ENCODE peak calls at places on chromosomes 13 and 19, in eight cellular contexts. W is activated CD4-positive, alpha-beta T cell treated with anti-CD3 and anti-CD28 coated beads, Interleukin-2, amount 50 U/mL, for 1 hour; Q is lung microvascular endothelial cell; N is GM23248; K is A549; B is NCI-H2081; H is T-helper 2 cell; Z is dorsolateral prefrontal cortex. U is an unnamed sample.

GRCh38 chr19:18118420-18119242 is 21.1 kb downstream of the MAST3 start:
- DNase-seq in W (no peak), Q (no peak), N (peak), K (no peak), B (no peak), H (no peak), Z (no peak), U (no peak)

GRCh38 chr13:103605546-103606326 is 539.5 kb upstream of the SLC10A2 start:
- DNase-seq in W (no peak), Q (no peak), N (no peak), K (no peak), B (no peak), H (no peak), Z (no peak), U (no peak)

GRCh38 chr19:46863818-46864629 is 3.2 kb downstream of the ARHGAP35 start:
- DNase-seq in W (no peak), Q (peak), N (peak), K (no peak), B (no peak), H (no peak), Z (no peak), U (no peak)

GRCh38 chr13:99656092-99656745 is 154.9 kb downstream of the TM9SF2 start:
- DNase-seq in W (peak), Q (peak), N (peak), K (peak), B (peak), H (peak), Z (peak), U (peak)

GRCh38 chr13:78265098-78265497 is 338.3 kb downstream of the POU4F1 start:
- DNase-seq in W (no peak), Q (no peak), N (peak), K (no peak), B (no peak), H (no peak), Z (no peak), U (no peak)

GRCh38 chr13:59823495-59823894 is 340.2 kb downstream of the DIAPH3 start:
- DNase-seq in W (no peak), Q (peak), N (peak), K (peak), B (no peak), H (no peak), Z (no peak), U (peak)

GRCh38 chr19:2586196-2586595 is 110.3 kb downstream of the GADD45B start:
- DNase-seq in W (no peak), Q (no peak), N (no peak), K (no peak), B (no peak), H (no peak), Z (no peak), U (no peak)

GRCh38 chr19:53365134-53365898 is at the start of gene ZNF525:
- DNase-seq in W (peak), Q (peak), N (peak), K (peak), B (peak), H (peak), Z (peak), U (peak)

GRCh38 chr19:42544146-42544545 is 15.9 kb upstream of the CEACAM1 start:
- DNase-seq in W (no peak), Q (no peak), N (no peak), K (no peak), B (no peak), H (no peak), Z (no peak), U (no peak)

GRCh38 chr13:24900507-24900906 is 136.5 kb downstream of the RNF17 start:
- DNase-seq in W (no peak), Q (no peak), N (no peak), K (no peak), B (no peak), H (no peak), Z (no peak), U (no peak)

GRCh38 chr13:50866817-50867640 is 23.5 kb upstream of the DLEU7 start:
- DNase-seq in W (no peak), Q (no peak), N (no peak), K (no peak), B (no peak), H (no peak), Z (no peak), U (no peak)

GRCh38 chr19:6234527-6234926 is 45.2 kb downstream of the MLLT1 start:
- DNase-seq in W (no peak), Q (no peak), N (peak), K (no peak), B (no peak), H (no peak), Z (no peak), U (no peak)

GRCh38 chr13:18948664-18949488 is 232.7 kb downstream of the TUBA3C start:
- DNase-seq in W (no peak), Q (no peak), N (no peak), K (no peak), B (no peak), H (no peak), Z (no peak), U (no peak)

GRCh38 chr19:35939307-35940077 is 3.3 kb downstream of the LRFN3 start:
- DNase-seq in W (no peak), Q (no peak), N (no peak), K (no peak), B (no peak), H (no peak), Z (no peak), U (no peak)

GRCh38 chr13:107124129-107124718 is 556.3 kb upstream of the ARGLU1 start:
- DNase-seq in W (no peak), Q (peak), N (peak), K (peak), B (peak), H (no peak), Z (no peak), U (peak)

GRCh38 chr13:106589716-106590115 is 21.8 kb upstream of the ARGLU1 start:
- DNase-seq in W (no peak), Q (no peak), N (no peak), K (no peak), B (no peak), H (no peak), Z (no peak), U (no peak)

GRCh38 chr13:26229080-26229615 is 7.0 kb upstream of the RNF6 start:
- DNase-seq in W (no peak), Q (no peak), N (no peak), K (no peak), B (no peak), H (no peak), Z (no peak), U (no peak)

GRCh38 chr19:3606174-3606689 is 443 bp downstream of the TBXA2R start:
- DNase-seq in W (no peak), Q (peak), N (peak), K (no peak), B (peak), H (no peak), Z (no peak), U (no peak)

GRCh38 chr19:41657157-41657556 is 30.3 kb upstream of the CEACAM4 start:
- DNase-seq in W (no peak), Q (no peak), N (no peak), K (no peak), B (no peak), H (no peak), Z (no peak), U (no peak)

GRCh38 chr19:1725100-1726064 is 27.9 kb upstream of the ONECUT3 start:
- DNase-seq in W (no peak), Q (peak), N (peak), K (no peak), B (peak), H (peak), Z (peak), U (peak)

GRCh38 chr13:80342541-80343371 is 1.8 kb upstream of the SPRY2 start:
- DNase-seq in W (peak), Q (peak), N (peak), K (peak), B (peak), H (peak), Z (peak), U (peak)

GRCh38 chr13:24223341-24224231 is 63.1 kb downstream of the SPATA13 start:
- DNase-seq in W (no peak), Q (no peak), N (no peak), K (no peak), B (no peak), H (no peak), Z (no peak), U (no peak)

GRCh38 chr19:17405250-17406038 is at the start of gene BST2:
- DNase-seq in W (no peak), Q (peak), N (peak), K (no peak), B (no peak), H (no peak), Z (peak), U (no peak)

GRCh38 chr13:41568990-41569387 is 111.6 kb downstream of the RGCC start:
- DNase-seq in W (no peak), Q (no peak), N (peak), K (no peak), B (no peak), H (no peak), Z (no peak), U (peak)

GRCh38 chr19:46761418-46761831 is 15.2 kb upstream of the STRN4 start:
- DNase-seq in W (no peak), Q (no peak), N (peak), K (no peak), B (no peak), H (no peak), Z (no peak), U (no peak)

GRCh38 chr19:4043966-4044365 is 22.7 kb downstream of the ZBTB7A start:
- DNase-seq in W (no peak), Q (no peak), N (no peak), K (no peak), B (no peak), H (no peak), Z (no peak), U (no peak)